ENCODE peak calls at places on chromosomes 16 and 17, in eight cellular contexts. One of them, this sample, is unnamed.

GRCh38 chr17:27546624-27547300 is 84.2 kb upstream of the LGALS9 start:
- DNase-seq in lower lobe of right lung: no peak
- DNase-seq in sigmoid colon: no peak
- DNase-seq in cardiac muscle cell: no peak
- DNase-seq in neural progenitor cell: no peak
- DNase-seq in CD4-positive, alpha-beta T cell: no peak
- DNase-seq in tibial nerve: no peak
- DNase-seq in GM23338: no peak
- DNase-seq in this sample: no peak

GRCh38 chr16:10683160-10683559 is 11.6 kb downstream of the TEKT5 start:
- DNase-seq in lower lobe of right lung: no peak
- DNase-seq in sigmoid colon: no peak
- DNase-seq in cardiac muscle cell: no peak
- DNase-seq in neural progenitor cell: peak; percentile 59
- DNase-seq in CD4-positive, alpha-beta T cell: no peak
- DNase-seq in tibial nerve: no peak
- DNase-seq in GM23338: peak; percentile 72
- DNase-seq in this sample: peak; percentile 86

GRCh38 chr16:13997933-13998332 is 73.2 kb upstream of the MRTFB start:
- DNase-seq in lower lobe of right lung: no peak
- DNase-seq in sigmoid colon: no peak
- DNase-seq in cardiac muscle cell: no peak
- DNase-seq in neural progenitor cell: no peak
- DNase-seq in CD4-positive, alpha-beta T cell: no peak
- DNase-seq in tibial nerve: no peak
- DNase-seq in GM23338: no peak
- DNase-seq in this sample: no peak

GRCh38 chr16:4783251-4783950 is 4.7 kb downstream of the SEPTIN12 start:
- DNase-seq in lower lobe of right lung: no peak
- DNase-seq in sigmoid colon: no peak
- DNase-seq in cardiac muscle cell: no peak
- DNase-seq in neural progenitor cell: no peak
- DNase-seq in CD4-positive, alpha-beta T cell: no peak
- DNase-seq in tibial nerve: no peak
- DNase-seq in GM23338: no peak
- DNase-seq in this sample: no peak

GRCh38 chr16:31130336-31130812 is 5.2 kb downstream of the PRSS8 start:
- DNase-seq in lower lobe of right lung: peak; percentile 77
- DNase-seq in sigmoid colon: no peak
- DNase-seq in cardiac muscle cell: no peak
- DNase-seq in neural progenitor cell: no peak
- DNase-seq in CD4-positive, alpha-beta T cell: no peak
- DNase-seq in tibial nerve: no peak
- DNase-seq in GM23338: no peak
- DNase-seq in this sample: no peak

GRCh38 chr16:52964290-52964689 is 88.4 kb downstream of the CHD9NB start:
- DNase-seq in lower lobe of right lung: no peak
- DNase-seq in sigmoid colon: no peak
- DNase-seq in cardiac muscle cell: no peak
- DNase-seq in neural progenitor cell: peak; percentile 89
- DNase-seq in CD4-positive, alpha-beta T cell: no peak
- DNase-seq in tibial nerve: no peak
- DNase-seq in GM23338: peak; percentile 22
- DNase-seq in this sample: no peak

GRCh38 chr17:12744298-12744697 is 45.0 kb upstream of the ARHGAP44 start:
- DNase-seq in lower lobe of right lung: no peak
- DNase-seq in sigmoid colon: no peak
- DNase-seq in cardiac muscle cell: no peak
- DNase-seq in neural progenitor cell: no peak
- DNase-seq in CD4-positive, alpha-beta T cell: no peak
- DNase-seq in tibial nerve: no peak
- DNase-seq in GM23338: no peak
- DNase-seq in this sample: no peak

GRCh38 chr17:4934173-4934979 is 2.3 kb downstream of the GP1BA start:
- DNase-seq in lower lobe of right lung: no peak
- DNase-seq in sigmoid colon: no peak
- DNase-seq in cardiac muscle cell: no peak
- DNase-seq in neural progenitor cell: no peak
- DNase-seq in CD4-positive, alpha-beta T cell: no peak
- DNase-seq in tibial nerve: no peak
- DNase-seq in GM23338: peak; percentile 70
- DNase-seq in this sample: no peak

GRCh38 chr17:51352798-51353197 is 92.5 kb downstream of the UTP18 start:
- DNase-seq in lower lobe of right lung: no peak
- DNase-seq in sigmoid colon: no peak
- DNase-seq in cardiac muscle cell: no peak
- DNase-seq in neural progenitor cell: no peak
- DNase-seq in CD4-positive, alpha-beta T cell: no peak
- DNase-seq in tibial nerve: no peak
- DNase-seq in GM23338: no peak
- DNase-seq in this sample: no peak

GRCh38 chr16:82755570-82756282 is 129.0 kb downstream of the CDH13 start:
- DNase-seq in lower lobe of right lung: no peak
- DNase-seq in sigmoid colon: no peak
- DNase-seq in cardiac muscle cell: peak; percentile 5
- DNase-seq in neural progenitor cell: peak; percentile 6
- DNase-seq in CD4-positive, alpha-beta T cell: no peak
- DNase-seq in tibial nerve: no peak
- DNase-seq in GM23338: peak; percentile 40
- DNase-seq in this sample: no peak

GRCh38 chr17:6303664-6304063 is 131.3 kb downstream of the AIPL1 start:
- DNase-seq in lower lobe of right lung: no peak
- DNase-seq in sigmoid colon: no peak
- DNase-seq in cardiac muscle cell: peak; percentile 81
- DNase-seq in neural progenitor cell: peak; percentile 77
- DNase-seq in CD4-positive, alpha-beta T cell: no peak
- DNase-seq in tibial nerve: no peak
- DNase-seq in GM23338: peak; percentile 77
- DNase-seq in this sample: no peak

GRCh38 chr17:64155751-64156544 is 26.0 kb upstream of the ERN1 start:
- DNase-seq in lower lobe of right lung: no peak
- DNase-seq in sigmoid colon: peak; percentile 83
- DNase-seq in cardiac muscle cell: no peak
- DNase-seq in neural progenitor cell: peak; percentile 21
- DNase-seq in CD4-positive, alpha-beta T cell: no peak
- DNase-seq in tibial nerve: peak; percentile 50
- DNase-seq in GM23338: no peak
- DNase-seq in this sample: no peak

GRCh38 chr17:79011451-79012147 is 2.0 kb upstream of the CANT1 start:
- DNase-seq in lower lobe of right lung: no peak
- DNase-seq in sigmoid colon: no peak
- DNase-seq in cardiac muscle cell: no peak
- DNase-seq in neural progenitor cell: no peak
- DNase-seq in CD4-positive, alpha-beta T cell: no peak
- DNase-seq in tibial nerve: no peak
- DNase-seq in GM23338: no peak
- DNase-seq in this sample: no peak

GRCh38 chr17:56707312-56708219 is 114.1 kb downstream of the NOG start:
- DNase-seq in lower lobe of right lung: no peak
- DNase-seq in sigmoid colon: no peak
- DNase-seq in cardiac muscle cell: peak; percentile 23
- DNase-seq in neural progenitor cell: peak; percentile 63
- DNase-seq in CD4-positive, alpha-beta T cell: no peak
- DNase-seq in tibial nerve: no peak
- DNase-seq in GM23338: peak; percentile 65
- DNase-seq in this sample: no peak

GRCh38 chr16:23826528-23827244 is 9.1 kb upstream of the PRKCB start:
- DNase-seq in lower lobe of right lung: no peak
- DNase-seq in sigmoid colon: no peak
- DNase-seq in cardiac muscle cell: no peak
- DNase-seq in neural progenitor cell: no peak
- DNase-seq in CD4-positive, alpha-beta T cell: no peak
- DNase-seq in tibial nerve: no peak
- DNase-seq in GM23338: no peak
- DNase-seq in this sample: no peak

GRCh38 chr16:28974007-28974436 is 556 bp upstream of the SPNS1 start:
- DNase-seq in lower lobe of right lung: peak; percentile 67
- DNase-seq in sigmoid colon: no peak
- DNase-seq in cardiac muscle cell: peak; percentile 85
- DNase-seq in neural progenitor cell: peak; percentile 88
- DNase-seq in CD4-positive, alpha-beta T cell: no peak
- DNase-seq in tibial nerve: peak; percentile 51
- DNase-seq in GM23338: peak; percentile 85
- DNase-seq in this sample: no peak

GRCh38 chr16:85172465-85173071 is 60.3 kb upstream of the CIBAR2 start:
- DNase-seq in lower lobe of right lung: peak; percentile 47
- DNase-seq in sigmoid colon: no peak
- DNase-seq in cardiac muscle cell: peak; percentile 60
- DNase-seq in neural progenitor cell: peak; percentile 69
- DNase-seq in CD4-positive, alpha-beta T cell: no peak
- DNase-seq in tibial nerve: no peak
- DNase-seq in GM23338: peak; percentile 78
- DNase-seq in this sample: no peak

GRCh38 chr17:44919885-44920564 is 4.7 kb upstream of the GFAP start:
- DNase-seq in lower lobe of right lung: peak; percentile 82
- DNase-seq in sigmoid colon: peak; percentile 94
- DNase-seq in cardiac muscle cell: peak; percentile 85
- DNase-seq in neural progenitor cell: peak; percentile 88
- DNase-seq in CD4-positive, alpha-beta T cell: peak; percentile 48
- DNase-seq in tibial nerve: peak; percentile 78
- DNase-seq in GM23338: peak; percentile 91
- DNase-seq in this sample: no peak

GRCh38 chr17:50279181-50279526 is 4.9 kb downstream of the TMEM92 start:
- DNase-seq in lower lobe of right lung: no peak
- DNase-seq in sigmoid colon: no peak
- DNase-seq in cardiac muscle cell: no peak
- DNase-seq in neural progenitor cell: no peak
- DNase-seq in CD4-positive, alpha-beta T cell: no peak
- DNase-seq in tibial nerve: no peak
- DNase-seq in GM23338: no peak
- DNase-seq in this sample: no peak

GRCh38 chr17:2776589-2777241 is 19.5 kb upstream of the RAP1GAP2 start:
- DNase-seq in lower lobe of right lung: no peak
- DNase-seq in sigmoid colon: no peak
- DNase-seq in cardiac muscle cell: peak; percentile 62
- DNase-seq in neural progenitor cell: peak; percentile 85
- DNase-seq in CD4-positive, alpha-beta T cell: no peak
- DNase-seq in tibial nerve: no peak
- DNase-seq in GM23338: peak; percentile 84
- DNase-seq in this sample: no peak

GRCh38 chr17:21218101-21218500 is 4.1 kb upstream of the TMEM11 start:
- DNase-seq in lower lobe of right lung: no peak
- DNase-seq in sigmoid colon: no peak
- DNase-seq in cardiac muscle cell: peak; percentile 38
- DNase-seq in neural progenitor cell: peak; percentile 24
- DNase-seq in CD4-positive, alpha-beta T cell: no peak
- DNase-seq in tibial nerve: no peak
- DNase-seq in GM23338: peak; percentile 79
- DNase-seq in this sample: no peak

GRCh38 chr17:40857535-40857934 is 9.5 kb downstream of the KRT12 start:
- DNase-seq in lower lobe of right lung: no peak
- DNase-seq in sigmoid colon: no peak
- DNase-seq in cardiac muscle cell: no peak
- DNase-seq in neural progenitor cell: no peak
- DNase-seq in CD4-positive, alpha-beta T cell: no peak
- DNase-seq in tibial nerve: peak; percentile 38
- DNase-seq in GM23338: no peak
- DNase-seq in this sample: no peak

GRCh38 chr17:73359987-73360410 is 48.2 kb upstream of the CDC42EP4 start:
- DNase-seq in lower lobe of right lung: peak; percentile 87
- DNase-seq in sigmoid colon: no peak
- DNase-seq in cardiac muscle cell: no peak
- DNase-seq in neural progenitor cell: peak; percentile 65
- DNase-seq in CD4-positive, alpha-beta T cell: no peak
- DNase-seq in tibial nerve: no peak
- DNase-seq in GM23338: peak; percentile 91
- DNase-seq in this sample: no peak
- TF ChIP-seq CTCF in lower lobe of right lung: peak; percentile 13
- TF ChIP-seq CTCF in sigmoid colon: no peak
- TF ChIP-seq CTCF in cardiac muscle cell: no peak
- TF ChIP-seq CTCF in neural progenitor cell: peak; percentile 7
- TF ChIP-seq CTCF in CD4-positive, alpha-beta T cell: no peak
- TF ChIP-seq CTCF in tibial nerve: no peak
- TF ChIP-seq CTCF in GM23338: peak; percentile 36
- TF ChIP-seq CTCF in this sample: no peak

DNA sequence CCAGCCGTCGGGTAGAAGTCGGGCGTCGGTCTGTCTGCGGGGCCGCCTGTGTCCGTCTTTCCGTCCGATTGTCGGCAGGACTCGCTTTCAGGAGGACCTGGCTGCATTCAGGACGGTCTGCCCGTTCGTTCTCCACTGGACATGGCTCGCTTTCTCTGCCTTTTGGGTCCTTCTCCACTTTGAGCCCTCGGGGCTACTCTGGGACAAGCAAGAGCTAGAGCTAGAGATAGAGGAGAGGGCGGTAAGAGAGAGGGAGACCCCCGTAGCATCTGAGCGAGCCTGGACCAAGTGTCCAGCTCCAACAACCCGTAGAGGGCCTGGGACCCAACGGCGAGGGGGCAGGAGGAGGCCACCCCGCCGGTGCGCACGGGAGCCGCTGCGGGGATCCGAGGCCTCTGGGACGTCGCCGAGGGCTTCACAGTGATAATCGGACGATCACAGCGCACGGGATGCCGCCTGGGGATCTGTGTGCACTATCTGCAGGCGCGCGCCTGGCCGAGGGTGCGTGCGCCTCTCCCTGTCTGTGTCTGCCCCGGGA is 4.5 kb downstream of the TBX4 start:
- DNase-seq in lower lobe of right lung: no peak
- DNase-seq in sigmoid colon: peak; percentile 33
- DNase-seq in cardiac muscle cell: no peak
- DNase-seq in neural progenitor cell: peak; percentile 52
- DNase-seq in CD4-positive, alpha-beta T cell: no peak
- DNase-seq in tibial nerve: no peak
- DNase-seq in GM23338: no peak
- DNase-seq in this sample: no peak
- H3K27me3 ChIP-seq in lower lobe of right lung: peaks cover 89% of the 10 kb centered on the region
- H3K27me3 ChIP-seq in sigmoid colon: peaks cover 82% of the 10 kb centered on the region
- H3K27me3 ChIP-seq in cardiac muscle cell: peaks cover 100% of the 10 kb centered on the region
- H3K27me3 ChIP-seq in neural progenitor cell: peaks cover 100% of the 10 kb centered on the region
- H3K27me3 ChIP-seq in CD4-positive, alpha-beta T cell: peaks cover 94% of the 10 kb centered on the region
- H3K27me3 ChIP-seq in tibial nerve: no peaks in the 10 kb centered on the region
- H3K27me3 ChIP-seq in GM23338: peaks cover 100% of the 10 kb centered on the region
- H3K27me3 ChIP-seq in this sample: peaks cover 58% of the 10 kb centered on the region

DNA sequence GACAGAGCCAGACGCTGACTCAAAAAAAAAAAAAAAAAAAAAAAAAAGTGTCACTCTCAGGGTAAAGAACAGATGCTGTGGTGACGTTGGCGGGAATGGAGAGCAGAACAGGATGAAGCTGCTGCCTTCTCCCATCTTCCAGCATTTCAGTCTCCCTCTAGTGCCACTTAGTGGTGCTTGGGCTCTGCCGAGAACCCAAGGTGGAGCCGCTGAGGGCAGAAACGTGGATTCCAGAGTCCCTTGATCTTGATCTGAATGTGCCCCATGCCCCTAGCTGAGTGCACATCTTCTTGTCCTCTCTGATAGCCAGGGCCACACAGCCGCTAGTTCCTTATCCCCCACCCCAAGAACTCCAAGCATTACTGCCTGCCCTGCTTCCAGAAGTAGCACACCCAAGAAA is 43.2 kb upstream of the FA2H start:
- DNase-seq in lower lobe of right lung: no peak
- DNase-seq in sigmoid colon: no peak
- DNase-seq in cardiac muscle cell: no peak
- DNase-seq in neural progenitor cell: peak; percentile 19
- DNase-seq in CD4-positive, alpha-beta T cell: no peak
- DNase-seq in tibial nerve: no peak
- DNase-seq in GM23338: peak; percentile 69
- DNase-seq in this sample: no peak
- TF ChIP-seq CTCF in lower lobe of right lung: no peak
- TF ChIP-seq CTCF in sigmoid colon: no peak
- TF ChIP-seq CTCF in cardiac muscle cell: no peak
- TF ChIP-seq CTCF in neural progenitor cell: peak; percentile 11
- TF ChIP-seq CTCF in CD4-positive, alpha-beta T cell: no peak
- TF ChIP-seq CTCF in tibial nerve: no peak
- TF ChIP-seq CTCF in GM23338: peak; percentile 66
- TF ChIP-seq CTCF in this sample: no peak

GRCh38 chr16:79437764-79438728 is 162.5 kb downstream of the MAF start:
- DNase-seq in lower lobe of right lung: no peak
- DNase-seq in sigmoid colon: no peak
- DNase-seq in cardiac muscle cell: no peak
- DNase-seq in neural progenitor cell: peak; percentile 71
- DNase-seq in CD4-positive, alpha-beta T cell: no peak
- DNase-seq in tibial nerve: no peak
- DNase-seq in GM23338: peak; percentile 44
- DNase-seq in this sample: no peak
- H3K27me3 ChIP-seq in lower lobe of right lung: no peaks in the 10 kb centered on the region
- H3K27me3 ChIP-seq in sigmoid colon: no peaks in the 10 kb centered on the region
- H3K27me3 ChIP-seq in cardiac muscle cell: no peaks in the 10 kb centered on the region
- H3K27me3 ChIP-seq in neural progenitor cell: no peaks in the 10 kb centered on the region
- H3K27me3 ChIP-seq in CD4-positive, alpha-beta T cell: no peaks in the 10 kb centered on the region
- H3K27me3 ChIP-seq in tibial nerve: no peaks in the 10 kb centered on the region
- H3K27me3 ChIP-seq in GM23338: no peaks in the 10 kb centered on the region
- H3K27me3 ChIP-seq in this sample: no peaks in the 10 kb centered on the region

This sample was measured in esophagus muscularis mucosa.